ENCODE peak calls at places on chromosomes 12 and 14, in five cellular contexts. One of them, this sample, is unnamed. For H3K36me3, the result is how much of the 10 kb centered on the place peaks cover.

GRCh38 chr14:93103392-93104080 is 12.2 kb downstream of the ITPK1 start:
- DNase-seq in fibroblast of lung: no peak
- DNase-seq in body of pancreas: no peak
- DNase-seq in neuronal stem cell: no peak
- DNase-seq in lung: peak
- DNase-seq in this sample: no peak

GRCh38 chr14:21069388-21070082 is 569 bp upstream of the ARHGEF40 start:
- DNase-seq in neuronal stem cell: peak
- DNase-seq in lung: no peak
- DNase-seq in body of pancreas: peak
- DNase-seq in fibroblast of lung: peak
- DNase-seq in this sample: no peak

GRCh38 chr12:49507139-49507538 is 31.7 kb upstream of the KCNH3 start:
- DNase-seq in neuronal stem cell: no peak
- DNase-seq in body of pancreas: no peak
- DNase-seq in lung: no peak
- DNase-seq in fibroblast of lung: peak
- DNase-seq in this sample: no peak

GRCh38 chr12:41442905-41443304 is 254.8 kb downstream of the PDZRN4 start:
- DNase-seq in lung: no peak
- DNase-seq in body of pancreas: no peak
- DNase-seq in neuronal stem cell: no peak
- DNase-seq in fibroblast of lung: no peak
- DNase-seq in this sample: no peak

GRCh38 chr14:94885481-94886155 is 115.7 kb upstream of the GSC start:
- DNase-seq in body of pancreas: no peak
- DNase-seq in lung: no peak
- DNase-seq in neuronal stem cell: no peak
- DNase-seq in fibroblast of lung: no peak
- DNase-seq in this sample: no peak

GRCh38 chr12:49212572-49212971 is 23.7 kb upstream of the TUBA1A start:
- DNase-seq in fibroblast of lung: no peak
- DNase-seq in neuronal stem cell: no peak
- DNase-seq in lung: no peak
- DNase-seq in body of pancreas: no peak
- DNase-seq in this sample: no peak

GRCh38 chr14:80390911-80391310 is 179.6 kb upstream of the DIO2 start:
- DNase-seq in body of pancreas: no peak
- DNase-seq in neuronal stem cell: peak
- DNase-seq in lung: no peak
- DNase-seq in fibroblast of lung: peak
- DNase-seq in this sample: no peak

GRCh38 chr14:54627718-54628345 is 60.9 kb downstream of the SAMD4A start:
- DNase-seq in lung: no peak
- DNase-seq in fibroblast of lung: peak
- DNase-seq in body of pancreas: peak
- DNase-seq in neuronal stem cell: no peak
- DNase-seq in this sample: no peak

GRCh38 chr12:119758695-119759094 is 90.8 kb downstream of the PRKAB1 start:
- DNase-seq in lung: no peak
- DNase-seq in fibroblast of lung: no peak
- DNase-seq in neuronal stem cell: no peak
- DNase-seq in body of pancreas: no peak
- DNase-seq in this sample: no peak

GRCh38 chr14:57753821-57754220 is 112.1 kb downstream of the SLC35F4 start:
- DNase-seq in fibroblast of lung: no peak
- DNase-seq in lung: no peak
- DNase-seq in neuronal stem cell: no peak
- DNase-seq in body of pancreas: no peak
- DNase-seq in this sample: no peak

GRCh38 chr14:21087294-21088091 is 11.0 kb downstream of the ZNF219 start:
- DNase-seq in body of pancreas: no peak
- DNase-seq in fibroblast of lung: peak
- DNase-seq in neuronal stem cell: peak
- DNase-seq in lung: no peak
- DNase-seq in this sample: no peak

GRCh38 chr14:31962920-31963319 is 114.2 kb upstream of the ARHGAP5 start:
- DNase-seq in fibroblast of lung: no peak
- DNase-seq in lung: no peak
- DNase-seq in neuronal stem cell: peak
- DNase-seq in body of pancreas: no peak
- DNase-seq in this sample: no peak

GRCh38 chr14:34596891-34597290 is 33.1 kb downstream of the SNX6 start:
- DNase-seq in lung: no peak
- DNase-seq in body of pancreas: no peak
- DNase-seq in neuronal stem cell: no peak
- DNase-seq in fibroblast of lung: no peak
- DNase-seq in this sample: no peak

GRCh38 chr12:23472329-23472971 is 477.0 kb downstream of the SOX5 start:
- DNase-seq in fibroblast of lung: peak
- DNase-seq in neuronal stem cell: no peak
- DNase-seq in lung: peak
- DNase-seq in body of pancreas: no peak
- DNase-seq in this sample: no peak

GRCh38 chr14:50679674-50680073 is 11.6 kb upstream of the SAV1 start:
- DNase-seq in lung: no peak
- DNase-seq in body of pancreas: no peak
- DNase-seq in neuronal stem cell: no peak
- DNase-seq in fibroblast of lung: no peak
- DNase-seq in this sample: no peak

GRCh38 chr12:2783936-2784600 is 10.7 kb upstream of the FKBP4 start:
- DNase-seq in lung: peak
- DNase-seq in body of pancreas: peak
- DNase-seq in neuronal stem cell: peak
- DNase-seq in fibroblast of lung: peak
- DNase-seq in this sample: peak

GRCh38 chr14:30921788-30922187 is 47.4 kb downstream of the COCH start:
- DNase-seq in neuronal stem cell: no peak
- DNase-seq in body of pancreas: no peak
- DNase-seq in fibroblast of lung: no peak
- DNase-seq in lung: no peak
- DNase-seq in this sample: no peak

GRCh38 chr12:129871991-129872969 is 31.5 kb downstream of the TMEM132D start:
- DNase-seq in fibroblast of lung: no peak
- DNase-seq in neuronal stem cell: peak
- DNase-seq in lung: peak
- DNase-seq in body of pancreas: peak
- DNase-seq in this sample: no peak

GRCh38 chr12:31322651-31323248 is 3.2 kb downstream of the SINHCAF start:
- DNase-seq in neuronal stem cell: peak
- DNase-seq in fibroblast of lung: peak
- DNase-seq in body of pancreas: no peak
- DNase-seq in lung: no peak
- DNase-seq in this sample: peak

GRCh38 chr12:40436564-40436963 is 211.8 kb downstream of the LRRK2 start:
- DNase-seq in neuronal stem cell: no peak
- DNase-seq in fibroblast of lung: no peak
- DNase-seq in body of pancreas: no peak
- DNase-seq in lung: no peak
- DNase-seq in this sample: no peak

GRCh38 chr14:63952933-63953437 is 100.2 kb downstream of the SYNE2 start:
- DNase-seq in body of pancreas: no peak
- DNase-seq in neuronal stem cell: no peak
- DNase-seq in lung: no peak
- DNase-seq in fibroblast of lung: peak
- DNase-seq in this sample: no peak

GRCh38 chr12:88665051-88665450 is 84.8 kb upstream of the KITLG start:
- DNase-seq in body of pancreas: no peak
- DNase-seq in neuronal stem cell: no peak
- DNase-seq in fibroblast of lung: peak
- DNase-seq in lung: no peak
- DNase-seq in this sample: no peak

GRCh38 chr12:11823593-11823992 is 174.1 kb downstream of the ETV6 start:
- DNase-seq in neuronal stem cell: no peak
- DNase-seq in body of pancreas: no peak
- DNase-seq in lung: no peak
- DNase-seq in fibroblast of lung: no peak
- DNase-seq in this sample: no peak

GRCh38 chr12:79690606-79691298 is at the start of gene PAWR:
- DNase-seq in neuronal stem cell: peak
- DNase-seq in body of pancreas: peak
- DNase-seq in fibroblast of lung: peak
- DNase-seq in lung: peak
- DNase-seq in this sample: peak

GRCh38 chr12:26795899-26796298 is 37.1 kb downstream of the ITPR2 start:
- DNase-seq in body of pancreas: no peak
- DNase-seq in fibroblast of lung: no peak
- DNase-seq in neuronal stem cell: no peak
- DNase-seq in lung: no peak
- DNase-seq in this sample: peak

DNA sequence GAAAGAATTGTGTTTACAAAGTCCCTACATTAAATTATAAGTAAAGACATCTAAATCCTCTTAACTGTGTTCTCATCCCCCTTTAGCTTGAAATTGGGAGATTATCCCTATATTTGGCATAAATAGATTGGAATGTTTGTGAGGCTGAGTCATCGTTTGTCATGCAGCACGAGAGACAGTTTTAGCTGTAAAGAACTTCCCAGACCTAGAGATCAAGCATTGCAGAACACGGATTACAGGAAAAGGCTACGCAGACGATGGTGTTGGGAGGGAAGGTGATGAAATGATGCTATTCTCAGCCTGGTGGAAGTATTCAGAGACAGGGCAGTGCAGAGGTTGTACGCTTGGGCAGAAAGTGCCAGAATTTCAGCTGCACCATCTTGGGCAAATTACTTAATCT is 93.8 kb downstream of the PTPRB start:
- DNase-seq in lung: no peak
- DNase-seq in body of pancreas: no peak
- DNase-seq in neuronal stem cell: no peak
- DNase-seq in fibroblast of lung: peak
- DNase-seq in this sample: no peak
- H3K36me3 ChIP-seq in lung: under half
- H3K36me3 ChIP-seq in body of pancreas: under half
- H3K36me3 ChIP-seq in neuronal stem cell: under half
- H3K36me3 ChIP-seq in fibroblast of lung: under half
- H3K36me3 ChIP-seq in this sample: under half

DNA sequence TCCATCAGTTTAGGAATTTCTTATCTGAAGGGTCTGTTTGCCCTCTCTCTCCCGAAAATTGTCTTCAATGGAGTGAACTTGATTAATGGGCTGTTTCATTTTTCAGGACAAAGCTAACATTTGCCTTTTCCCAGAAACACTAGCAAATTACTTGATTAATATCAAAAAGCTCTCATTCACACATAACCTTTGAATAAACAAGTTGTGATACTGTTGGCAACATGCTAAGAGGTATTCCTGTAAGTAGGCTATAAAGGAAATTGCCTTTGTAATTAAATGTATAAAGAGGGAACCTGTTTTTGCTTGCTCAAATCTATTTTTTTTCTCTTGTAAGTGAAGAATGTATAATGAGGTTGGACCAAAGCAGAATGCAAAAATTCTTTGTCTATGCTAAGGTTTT is 457.2 kb downstream of the TMTC2 start:
- DNase-seq in lung: no peak
- DNase-seq in body of pancreas: no peak
- DNase-seq in neuronal stem cell: no peak
- DNase-seq in fibroblast of lung: no peak
- DNase-seq in this sample: no peak
- H3K4me3 ChIP-seq in lung: no peak
- H3K4me3 ChIP-seq in body of pancreas: no peak
- H3K4me3 ChIP-seq in neuronal stem cell: no peak
- H3K4me3 ChIP-seq in fibroblast of lung: no peak
- H3K4me3 ChIP-seq in this sample: no peak

GRCh38 chr12:111532741-111533140 is 66.4 kb downstream of the ATXN2 start:
- DNase-seq in neuronal stem cell: no peak
- DNase-seq in lung: no peak
- DNase-seq in fibroblast of lung: no peak
- DNase-seq in body of pancreas: no peak
- DNase-seq in this sample: no peak

GRCh38 chr12:111529424-111530368 is 69.4 kb downstream of the ATXN2 start:
- DNase-seq in neuronal stem cell: peak
- DNase-seq in body of pancreas: peak
- DNase-seq in fibroblast of lung: peak
- DNase-seq in lung: no peak
- DNase-seq in this sample: no peak
- H3K36me3 ChIP-seq in neuronal stem cell: under half
- H3K36me3 ChIP-seq in body of pancreas: under half
- H3K36me3 ChIP-seq in fibroblast of lung: under half
- H3K36me3 ChIP-seq in lung: under half
- H3K36me3 ChIP-seq in this sample: under half

GRCh38 chr12:6318440-6318879 is 8.0 kb downstream of the PLEKHG6 start:
- DNase-seq in lung: no peak
- DNase-seq in fibroblast of lung: no peak
- DNase-seq in neuronal stem cell: no peak
- DNase-seq in body of pancreas: no peak
- DNase-seq in this sample: no peak
- H3K4me3 ChIP-seq in lung: no peak
- H3K4me3 ChIP-seq in fibroblast of lung: no peak
- H3K4me3 ChIP-seq in neuronal stem cell: no peak
- H3K4me3 ChIP-seq in body of pancreas: no peak
- H3K4me3 ChIP-seq in this sample: no peak

GRCh38 chr12:113772505-113773030 is 193.6 kb downstream of the RBM19 start:
- DNase-seq in neuronal stem cell: no peak
- DNase-seq in fibroblast of lung: no peak
- DNase-seq in body of pancreas: no peak
- DNase-seq in lung: no peak
- DNase-seq in this sample: no peak
- H3K36me3 ChIP-seq in neuronal stem cell: under half
- H3K36me3 ChIP-seq in fibroblast of lung: under half
- H3K36me3 ChIP-seq in body of pancreas: under half
- H3K36me3 ChIP-seq in lung: under half
- H3K36me3 ChIP-seq in this sample: under half

DNA sequence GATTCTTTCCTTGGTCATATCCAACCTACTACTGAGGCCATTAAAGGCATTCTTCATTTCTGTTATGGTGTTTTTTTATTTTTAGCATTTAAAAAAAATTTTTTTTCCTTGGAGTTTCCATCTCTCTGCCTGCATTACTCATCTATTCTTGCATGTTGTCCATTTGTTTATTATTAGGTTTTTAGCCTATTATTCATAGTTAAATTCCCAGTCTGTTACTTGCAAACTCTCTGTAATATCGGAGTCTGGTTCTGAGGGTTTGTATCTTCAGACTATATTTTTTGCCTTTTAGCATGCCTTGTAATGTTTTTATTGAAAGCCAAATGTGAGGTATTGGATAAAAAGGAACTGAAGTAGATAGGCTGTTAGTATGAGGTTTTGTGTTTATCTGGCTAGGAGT is 284.3 kb downstream of the FUT8 start:
- DNase-seq in lung: no peak
- DNase-seq in neuronal stem cell: no peak
- DNase-seq in body of pancreas: no peak
- DNase-seq in fibroblast of lung: peak
- DNase-seq in this sample: no peak
- H3K4me3 ChIP-seq in lung: no peak
- H3K4me3 ChIP-seq in neuronal stem cell: no peak
- H3K4me3 ChIP-seq in body of pancreas: no peak
- H3K4me3 ChIP-seq in fibroblast of lung: no peak
- H3K4me3 ChIP-seq in this sample: no peak